ENCODE peak calls at places on chromosomes 3 and 15, in nine cellular contexts. V, P, B, J, L, S, Y, A and Q are unnamed samples.
A peak's percentile ranks its signal among the peaks of the same experiment; 100 is the strongest.

GRCh38 chr3:107106316-107106715 is 270.9 kb upstream of the CCDC54 start:
- DNase-seq in S (no peak), V (peak; percentile 18), B (no peak), P (no peak), Y (peak; percentile 70), L (no peak), J (no peak), A (no peak), Q (no peak)

GRCh38 chr3:24548278-24548677 is 53.6 kb upstream of the THRB start:
- DNase-seq in J (no peak), Y (peak; percentile 16), P (no peak), V (no peak), S (no peak), A (no peak), B (no peak), L (no peak), Q (no peak)

GRCh38 chr15:45132844-45133560 is 3.2 kb downstream of the DUOX1 start:
- DNase-seq in A (no peak), V (no peak), S (no peak), J (no peak), Y (no peak), P (no peak), L (no peak), B (no peak), Q (no peak)

GRCh38 chr3:126419886-126420786 is 25.4 kb downstream of the CFAP100 start:
- DNase-seq in L (no peak), Y (no peak), P (no peak), J (peak; percentile 69), V (no peak), A (no peak), S (peak; percentile 43), B (no peak), Q (no peak)

GRCh38 chr15:30885814-30886213 is 17.9 kb upstream of the FAN1 start:
- DNase-seq in V (no peak), A (no peak), P (no peak), L (no peak), S (no peak), J (no peak), B (no peak), Y (peak; percentile 19), Q (no peak)

GRCh38 chr3:37736632-37737031 is 125.0 kb upstream of the CTDSPL start:
- DNase-seq in L (no peak), A (no peak), S (no peak), Y (no peak), V (no peak), P (peak; percentile 24), J (no peak), B (no peak), Q (no peak)

GRCh38 chr3:119375106-119375505 is 80.9 kb downstream of the ARHGAP31 start:
- DNase-seq in S (no peak), L (no peak), J (no peak), P (no peak), A (no peak), B (no peak), V (no peak), Y (no peak), Q (no peak)

GRCh38 chr3:129323651-129324294 is 45.1 kb downstream of the HMCES start:
- DNase-seq in J (no peak), Y (no peak), B (no peak), S (peak; percentile 71), P (peak; percentile 89), A (no peak), V (no peak), L (no peak), Q (peak; percentile 70)

GRCh38 chr3:33194303-33194702 is 24.3 kb downstream of the SUSD5 start:
- DNase-seq in L (no peak), Y (no peak), S (no peak), B (no peak), P (peak; percentile 13), J (no peak), A (no peak), V (no peak), Q (no peak)

GRCh38 chr3:47961815-47962606 is 54.2 kb downstream of the MAP4 start:
- DNase-seq in J (no peak), Y (peak; percentile 49), B (no peak), V (no peak), A (no peak), L (peak; percentile 22), S (no peak), P (peak; percentile 92), Q (no peak)

GRCh38 chr3:6088433-6088832 is 772.5 kb upstream of the GRM7 start:
- DNase-seq in A (no peak), L (no peak), Y (no peak), V (no peak), J (no peak), P (no peak), S (no peak), B (no peak), Q (no peak)

GRCh38 chr3:30473374-30474051 is 132.9 kb upstream of the TGFBR2 start:
- DNase-seq in A (no peak), P (no peak), Y (no peak), J (no peak), L (no peak), B (peak; percentile 61), S (peak; percentile 65), V (no peak), Q (no peak)

GRCh38 chr15:37133619-37134018 is 33.3 kb upstream of the MEIS2 start:
- DNase-seq in Y (peak; percentile 55), S (no peak), P (no peak), A (no peak), J (no peak), V (no peak), B (no peak), L (no peak), Q (no peak)

GRCh38 chr3:87575538-87575937 is 299.2 kb upstream of the POU1F1 start:
- DNase-seq in B (no peak), S (no peak), L (no peak), P (no peak), J (no peak), V (no peak), Y (no peak), A (no peak), Q (no peak)

GRCh38 chr3:114365268-114365667 is 71.4 kb downstream of the TIGIT start:
- DNase-seq in V (no peak), P (no peak), L (no peak), S (no peak), Y (no peak), B (no peak), J (no peak), A (no peak), Q (no peak)

GRCh38 chr3:114365909-114366308 is 72.1 kb downstream of the TIGIT start:
- DNase-seq in V (no peak), Y (peak; percentile 17), J (no peak), L (no peak), B (no peak), P (no peak), S (no peak), A (no peak), Q (no peak)

GRCh38 chr3:114374433-114374832 is 80.6 kb downstream of the TIGIT start:
- DNase-seq in B (no peak), Y (no peak), A (no peak), S (no peak), V (no peak), P (no peak), J (no peak), L (no peak), Q (no peak)

GRCh38 chr3:114376091-114376490 is 82.3 kb downstream of the TIGIT start:
- DNase-seq in P (no peak), S (no peak), V (no peak), J (no peak), Y (no peak), B (peak; percentile 28), L (no peak), A (no peak), Q (no peak)

DNA sequence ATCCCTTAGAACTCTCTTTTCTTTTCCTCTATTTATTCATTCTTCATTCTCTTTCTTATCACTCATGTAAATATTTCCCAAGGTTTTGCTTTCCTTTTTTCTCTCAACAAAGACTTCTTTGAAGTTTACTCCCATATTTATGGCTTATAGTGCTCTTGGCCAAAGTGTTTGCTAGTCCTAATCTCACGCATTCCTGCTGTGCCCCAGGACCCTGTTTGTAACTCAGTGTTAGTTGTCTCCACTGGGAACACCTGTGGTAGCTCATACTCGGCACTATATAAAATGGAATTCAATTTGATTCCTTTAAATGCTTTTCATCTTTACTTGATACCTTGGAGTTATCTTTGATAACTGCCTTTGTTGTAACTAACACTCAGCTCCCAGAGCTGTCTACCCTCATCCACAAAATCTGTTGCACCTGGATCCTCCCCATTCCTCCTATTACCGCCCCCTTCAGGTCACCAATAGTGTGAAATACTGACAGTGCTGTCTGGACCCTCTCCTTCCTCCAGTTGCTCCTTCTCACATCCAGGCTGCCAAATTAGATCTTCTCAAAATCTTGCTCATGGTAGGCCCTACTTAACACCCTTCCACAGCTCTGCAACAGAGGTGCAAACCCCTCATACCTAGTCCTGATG is 76.8 kb downstream of the TIGIT start:
- DNase-seq in Y (no peak), P (no peak), S (no peak), J (no peak), B (no peak), L (no peak), V (no peak), A (no peak), Q (no peak)
- TF ChIP-seq CTCF in Y (peak; percentile 8), P (peak; percentile 26), S (no peak), J (no peak), B (no peak), L (no peak), V (peak; percentile 33), A (no peak), Q (peak; percentile 18)

GRCh38 chr3:89246326-89246725 is 138.9 kb downstream of the EPHA3 start:
- DNase-seq in J (no peak), B (no peak), P (no peak), V (no peak), Y (no peak), A (no peak), S (no peak), L (no peak), Q (no peak)
- TF ChIP-seq CTCF in J (peak; percentile 64), B (no peak), P (no peak), V (no peak), Y (no peak), A (peak; percentile 5), S (no peak), L (no peak), Q (no peak)

GRCh38 chr15:57079446-57079845 is 161.0 kb downstream of the TCF12 start:
- DNase-seq in J (no peak), L (no peak), B (no peak), A (no peak), V (no peak), P (peak; percentile 13), S (no peak), Y (peak; percentile 59), Q (no peak)
- TF ChIP-seq CTCF in J (no peak), L (no peak), B (no peak), A (no peak), V (no peak), P (no peak), S (no peak), Y (peak; percentile 21), Q (peak; percentile 41)

DNA sequence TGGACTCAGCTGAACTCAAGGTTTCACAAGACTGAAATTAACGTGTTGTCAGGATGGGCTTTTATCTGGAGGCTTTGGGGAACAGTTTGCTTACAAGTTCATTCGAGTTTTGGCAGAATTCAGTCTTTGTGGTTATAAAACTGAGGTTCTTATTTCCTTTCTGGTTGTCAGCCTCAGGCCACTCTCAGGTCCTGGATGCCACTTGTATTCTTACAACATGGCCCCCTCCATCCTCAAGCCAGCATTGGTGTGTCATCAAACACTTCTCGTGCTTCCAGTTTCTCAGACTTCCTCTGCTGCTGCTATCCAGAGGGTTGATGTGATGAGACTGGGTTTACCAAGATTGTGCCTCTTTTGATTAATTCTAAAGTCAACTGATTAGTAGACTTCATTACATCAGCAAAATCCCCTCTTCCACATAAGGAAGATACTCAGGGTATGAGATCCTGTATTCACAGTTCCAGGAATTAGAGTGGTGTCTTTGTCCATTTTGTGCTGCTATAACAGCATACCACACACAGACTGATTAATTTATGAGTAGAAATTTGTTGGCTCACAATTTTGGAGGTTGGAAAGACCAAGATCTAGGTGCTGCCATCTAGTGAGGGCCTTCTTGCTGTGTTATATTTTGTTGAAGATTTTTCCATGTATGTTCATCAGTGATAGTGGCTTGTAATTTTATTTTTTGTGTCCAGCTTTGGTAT is 10.9 kb downstream of the LRCH3 start:
- DNase-seq in V (no peak), Y (no peak), S (peak; percentile 49), L (no peak), P (peak; percentile 90), A (peak; percentile 40), J (no peak), B (no peak), Q (no peak)
- TF ChIP-seq CTCF in V (peak; percentile 56), Y (peak; percentile 46), S (peak; percentile 24), L (no peak), P (peak; percentile 67), A (peak; percentile 56), J (peak; percentile 6), B (no peak), Q (peak; percentile 47)